ENCODE peak calls at places on chromosomes 1 and 21, in seven cellular contexts. F is mesendoderm, Y is IMR-90, O is neuronal stem cell, P is trophoblast cell, W is H9, L is H1. T is an unnamed sample.

GRCh38 chr1:24324903-24325302 is 5.7 kb downstream of the GRHL3 start:
- DNase-seq in W (no peak), P (no peak), O (no peak), Y (no peak), L (no peak), F (no peak), T (no peak)

GRCh38 chr1:47262787-47263413 is 30.9 kb upstream of the TAL1 start:
- DNase-seq in W (peak), O (no peak), L (no peak), F (peak), Y (peak), P (peak), T (peak)

GRCh38 chr21:17491716-17492414 is 21.0 kb upstream of the CXADR start:
- DNase-seq in P (peak), L (no peak), W (no peak), Y (peak), F (peak), O (no peak), T (peak)

GRCh38 chr1:218371927-218372672 is 27.0 kb downstream of the TGFB2 start:
- DNase-seq in P (no peak), O (no peak), W (no peak), L (no peak), F (no peak), Y (peak), T (peak)

GRCh38 chr21:39715804-39716397 is 29.1 kb upstream of the IGSF5 start:
- DNase-seq in F (peak), Y (peak), L (no peak), O (peak), W (peak), P (peak), T (peak)

GRCh38 chr1:200176181-200176580 is 148.7 kb downstream of the NR5A2 start:
- DNase-seq in F (no peak), L (no peak), W (no peak), P (no peak), Y (no peak), O (no peak), T (no peak)

GRCh38 chr1:113325039-113325438 is 65.3 kb upstream of the MAGI3 start:
- DNase-seq in P (peak), O (no peak), L (no peak), W (no peak), Y (no peak), F (peak), T (no peak)

GRCh38 chr1:72109916-72110315 is 172.4 kb downstream of the NEGR1 start:
- DNase-seq in O (no peak), W (no peak), F (no peak), L (no peak), P (no peak), Y (no peak), T (no peak)

GRCh38 chr1:226678701-226679100 is 60.4 kb downstream of the ITPKB start:
- DNase-seq in L (no peak), O (no peak), Y (no peak), F (peak), W (no peak), P (no peak), T (no peak)

GRCh38 chr1:156378557-156378956 is 9.5 kb downstream of the RHBG start:
- DNase-seq in O (no peak), F (no peak), W (no peak), P (no peak), L (no peak), Y (no peak), T (no peak)

GRCh38 chr1:218346391-218347204 is 1.5 kb downstream of the TGFB2 start:
- DNase-seq in Y (peak), O (no peak), W (peak), P (peak), L (no peak), F (peak), T (peak)

GRCh38 chr21:15140321-15141019 is 75.7 kb upstream of the NRIP1 start:
- DNase-seq in Y (no peak), P (no peak), L (no peak), O (no peak), W (no peak), F (no peak), T (no peak)

GRCh38 chr1:228285661-228286504 is 78.0 kb downstream of the OBSCN start:
- DNase-seq in O (no peak), P (no peak), F (no peak), L (no peak), W (no peak), Y (no peak), T (no peak)

GRCh38 chr1:232943679-232944252 is 6.6 kb upstream of the NTPCR start:
- DNase-seq in Y (no peak), F (no peak), P (no peak), W (no peak), O (no peak), L (no peak), T (no peak)

GRCh38 chr21:28479660-28480059 is 513.0 kb downstream of the LTN1 start:
- DNase-seq in W (no peak), P (no peak), Y (no peak), F (no peak), L (no peak), O (no peak), T (no peak)

GRCh38 chr1:116033322-116033721 is 57.0 kb downstream of the SLC22A15 start:
- DNase-seq in P (no peak), Y (no peak), O (peak), F (peak), L (no peak), W (no peak), T (no peak)

GRCh38 chr1:198499588-198499987 is 40.9 kb downstream of the ATP6V1G3 start:
- DNase-seq in F (no peak), O (no peak), W (no peak), P (no peak), Y (peak), L (no peak), T (no peak)

GRCh38 chr1:154951901-154952657 is 3.8 kb downstream of the PBXIP1 start:
- DNase-seq in F (no peak), W (no peak), L (no peak), Y (no peak), O (no peak), P (no peak), T (no peak)

GRCh38 chr1:38246955-38247952 is 200.7 kb upstream of the POU3F1 start:
- DNase-seq in F (no peak), Y (peak), O (peak), W (no peak), P (no peak), L (no peak), T (peak)

GRCh38 chr1:37317870-37318431 is 156.4 kb upstream of the ZC3H12A start:
- DNase-seq in P (no peak), O (no peak), Y (no peak), L (no peak), F (peak), W (peak), T (no peak)

GRCh38 chr1:209751627-209752231 is 4.1 kb upstream of the TRAF3IP3 start:
- DNase-seq in P (no peak), F (no peak), L (no peak), W (no peak), Y (no peak), O (no peak), T (no peak)

GRCh38 chr1:40318970-40319621 is 2.0 kb upstream of the COL9A2 start:
- DNase-seq in F (no peak), Y (no peak), W (no peak), P (no peak), O (no peak), L (no peak), T (no peak)

GRCh38 chr1:32718527-32718926 is 16.0 kb upstream of the SYNC start:
- DNase-seq in F (no peak), Y (no peak), L (no peak), W (no peak), P (no peak), O (no peak), T (no peak)
- H3K23ac ChIP-seq in F (no peak), Y (no peak), L (no peak), W (no peak), P (no peak), O (no peak), T (no peak)

GRCh38 chr1:26180010-26180506 is 2.8 kb downstream of the CNKSR1 start:
- DNase-seq in W (no peak), F (no peak), P (no peak), Y (no peak), O (no peak), L (no peak), T (no peak)
- H2BK5ac ChIP-seq in W (no peak), F (no peak), P (no peak), Y (no peak), O (peak), L (no peak), T (no peak)

GRCh38 chr1:179154437-179154836 is 72.6 kb downstream of the TOR3A start:
- DNase-seq in O (no peak), F (no peak), P (no peak), Y (no peak), W (no peak), L (no peak), T (no peak)

GRCh38 chr1:179156026-179156425 is 73.5 kb downstream of the ABL2 start:
- DNase-seq in W (no peak), P (peak), L (no peak), O (no peak), Y (no peak), F (no peak), T (no peak)

GRCh38 chr1:179153217-179153616 is 71.3 kb downstream of the TOR3A start:
- DNase-seq in W (no peak), Y (peak), F (no peak), P (no peak), L (no peak), O (no peak), T (no peak)

GRCh38 chr1:179155615-179156014 is 73.7 kb downstream of the TOR3A start:
- DNase-seq in Y (no peak), L (no peak), W (no peak), F (no peak), P (no peak), O (no peak), T (no peak)

DNA sequence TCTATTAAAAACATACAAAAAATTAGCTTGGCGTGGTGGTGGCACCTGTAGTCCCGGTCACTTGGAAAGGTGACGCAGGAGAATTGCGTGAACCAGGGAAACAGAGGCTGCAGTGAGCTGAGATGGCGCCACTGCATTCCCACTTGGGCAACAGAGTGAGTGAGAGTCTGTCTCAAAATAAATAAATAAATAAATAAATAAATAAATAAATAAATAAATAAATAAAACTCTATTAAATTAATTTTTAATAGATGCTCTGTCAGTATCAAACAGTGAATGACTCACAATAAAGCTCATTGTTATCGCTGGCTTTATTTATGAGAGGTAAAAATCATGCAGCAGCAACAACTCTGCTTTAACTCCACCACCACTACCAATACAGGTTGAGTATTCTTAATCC is 72.8 kb downstream of the ABL2 start:
- DNase-seq in P (no peak), F (no peak), O (no peak), W (no peak), Y (no peak), L (no peak), T (no peak)
- H4K8ac ChIP-seq in P (no peak), F (no peak), O (no peak), W (no peak), Y (no peak), L (no peak), T (no peak)

GRCh38 chr1:22572778-22573177 is 9.5 kb downstream of the EPHA8 start:
- DNase-seq in P (no peak), O (no peak), Y (no peak), F (no peak), L (no peak), W (no peak), T (no peak)
- H3K23ac ChIP-seq in P (no peak), O (no peak), Y (no peak), F (no peak), L (no peak), W (no peak), T (no peak)

GRCh38 chr1:63630666-63631065 is 37.5 kb downstream of the PGM1 start:
- DNase-seq in O (no peak), F (no peak), Y (no peak), W (no peak), P (no peak), L (no peak), T (no peak)

GRCh38 chr1:63632110-63632509 is 38.9 kb downstream of the PGM1 start:
- DNase-seq in Y (no peak), O (no peak), W (no peak), P (no peak), F (no peak), L (no peak), T (peak)

GRCh38 chr1:63628607-63629006 is 35.4 kb downstream of the PGM1 start:
- DNase-seq in O (no peak), P (peak), F (no peak), Y (no peak), L (no peak), W (no peak), T (no peak)

GRCh38 chr1:63633281-63633680 is 40.1 kb downstream of the PGM1 start:
- DNase-seq in L (no peak), W (no peak), F (no peak), P (no peak), O (no peak), Y (no peak), T (no peak)

DNA sequence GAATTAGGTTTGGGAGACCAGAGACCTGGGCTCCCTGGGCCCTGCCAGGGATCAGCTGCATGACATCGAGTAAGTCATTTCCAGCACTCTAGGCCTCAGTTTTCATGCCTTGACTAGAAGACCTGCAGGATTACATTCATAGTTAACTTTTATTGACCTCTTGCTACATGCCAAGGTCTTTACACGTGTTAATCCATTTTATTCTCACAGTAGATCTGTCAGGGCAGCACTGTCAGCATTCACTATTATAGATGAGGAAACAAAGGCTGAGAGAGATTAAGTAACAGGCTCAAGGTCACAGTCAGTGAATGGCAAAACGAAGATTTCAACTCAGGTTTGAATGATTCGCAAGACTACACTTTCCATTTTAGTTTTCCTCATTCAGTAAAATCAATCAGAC is 37.0 kb downstream of the PGM1 start:
- DNase-seq in L (no peak), O (no peak), W (no peak), F (no peak), Y (no peak), P (no peak), T (no peak)
- H2BK5ac ChIP-seq in L (no peak), O (no peak), W (no peak), F (no peak), Y (peak), P (no peak), T (peak)

GRCh38 chr1:197180252-197180878 is 33.9 kb upstream of the ASPM start:
- DNase-seq in P (peak), F (peak), W (no peak), L (no peak), O (peak), Y (peak), T (peak)
- H4K8ac ChIP-seq in P (no peak), F (no peak), W (no peak), L (no peak), O (no peak), Y (no peak), T (no peak)

T was measured in mesenchymal stem cell.